ENCODE peak calls at places on chromosomes 2 and 18, in nine cellular contexts. M is SIG-M5; A is A172; E is NCI-H460; J is stimulated activated CD4-positive, alpha-beta T cell treated with anti-CD3 and anti-CD28 coated beads, Interleukin-1b, Interleukin-23, amount 100 ng/mL, for 24 hours; T is activated T-helper 1 cell treated with anti-CD3 and anti-CD28 coated beads, Interleukin-2, amount 50 U/mL, for 16 hours; P is GM23248; C is HCT116; D is AG08395. N is an unnamed sample.

GRCh38 chr2:62884514-62884913 is 166.1 kb upstream of the OTX1 start:
- DNase-seq in M (no peak), A (peak), E (no peak), J (no peak), T (no peak), P (peak), C (no peak), D (no peak), N (no peak)

GRCh38 chr18:66682855-66683322 is 79.0 kb upstream of the CDH19 start:
- DNase-seq in M (no peak), A (no peak), E (no peak), J (no peak), T (no peak), P (no peak), C (no peak), D (no peak), N (no peak)

GRCh38 chr18:23933407-23933806 is 81.1 kb upstream of the TTC39C start:
- DNase-seq in M (no peak), A (no peak), E (no peak), J (no peak), T (no peak), P (peak), C (no peak), D (no peak), N (no peak)

GRCh38 chr2:7845332-7845731 is 836.5 kb upstream of the ID2 start:
- DNase-seq in M (no peak), A (peak), E (no peak), J (no peak), T (no peak), P (peak), C (no peak), D (peak), N (no peak)

GRCh38 chr2:149661844-149662243 is 74.3 kb upstream of the MMADHC start:
- DNase-seq in M (no peak), A (peak), E (no peak), J (no peak), T (no peak), P (peak), C (no peak), D (no peak), N (no peak)

GRCh38 chr2:28269019-28269784 is 123.5 kb upstream of the FOSL2 start:
- DNase-seq in M (no peak), A (peak), E (peak), J (no peak), T (no peak), P (no peak), C (peak), D (no peak), N (no peak)

GRCh38 chr2:95071856-95072255 is 46.3 kb downstream of the MAL start:
- DNase-seq in M (no peak), A (no peak), E (no peak), J (no peak), T (no peak), P (no peak), C (no peak), D (no peak), N (no peak)

GRCh38 chr18:31750259-31750658 is 10.4 kb downstream of the SLC25A52 start:
- DNase-seq in M (no peak), A (no peak), E (no peak), J (no peak), T (no peak), P (no peak), C (no peak), D (no peak), N (no peak)

GRCh38 chr2:52934354-52934898 is 833.2 kb upstream of the CHAC2 start:
- DNase-seq in M (no peak), A (peak), E (peak), J (no peak), T (no peak), P (peak), C (peak), D (no peak), N (no peak)

GRCh38 chr2:654896-655295 is 22.3 kb downstream of the TMEM18 start:
- DNase-seq in M (no peak), A (no peak), E (no peak), J (no peak), T (no peak), P (no peak), C (no peak), D (no peak), N (no peak)

GRCh38 chr2:85853499-85854165 is 35.2 kb downstream of the ST3GAL5 start:
- DNase-seq in M (no peak), A (no peak), E (no peak), J (no peak), T (no peak), P (no peak), C (no peak), D (no peak), N (peak)

GRCh38 chr18:62399781-62400308 is 74.7 kb downstream of the TNFRSF11A start:
- DNase-seq in M (no peak), A (peak), E (no peak), J (no peak), T (no peak), P (peak), C (no peak), D (no peak), N (no peak)

GRCh38 chr2:239768031-239768800 is 256.9 kb downstream of the NDUFA10 start:
- DNase-seq in M (no peak), A (no peak), E (no peak), J (no peak), T (no peak), P (no peak), C (no peak), D (no peak), N (no peak)

GRCh38 chr2:202036601-202037037 is 3.0 kb downstream of the FZD7 start:
- DNase-seq in M (no peak), A (no peak), E (no peak), J (no peak), T (no peak), P (peak), C (no peak), D (no peak), N (no peak)

GRCh38 chr2:113878743-113879142 is 11.1 kb upstream of the ACTR3 start:
- DNase-seq in M (no peak), A (no peak), E (no peak), J (no peak), T (no peak), P (no peak), C (no peak), D (no peak), N (no peak)

GRCh38 chr2:35538796-35539195 is 816.8 kb upstream of the CRIM1 start:
- DNase-seq in M (no peak), A (peak), E (no peak), J (no peak), T (no peak), P (no peak), C (no peak), D (no peak), N (no peak)

GRCh38 chr2:204920776-204921175 is 375.5 kb downstream of the PARD3B start:
- DNase-seq in M (no peak), A (no peak), E (no peak), J (no peak), T (no peak), P (no peak), C (no peak), D (no peak), N (no peak)

GRCh38 chr2:157574165-157574564 is 54.5 kb downstream of the ACVR1C start:
- DNase-seq in M (no peak), A (no peak), E (no peak), J (no peak), T (no peak), P (no peak), C (no peak), D (no peak), N (no peak)

GRCh38 chr2:62197609-62198236 is 1.8 kb downstream of the B3GNT2 start:
- DNase-seq in M (no peak), A (peak), E (no peak), J (no peak), T (no peak), P (peak), C (no peak), D (peak), N (no peak)

N was measured in GM20000.